ENCODE peak calls at places on chromosomes 3 and 15, in five cellular contexts. C, N, V, T and R are unnamed samples.
A peak's percentile ranks its signal among the peaks of the same experiment; 100 is the strongest.

GRCh38 chr3:151315136-151315535 is 1.5 kb downstream of the GPR87 start:
- DNase-seq in C (no peak), N (peak; percentile 56), V (no peak), T (no peak), R (peak; percentile 70)

GRCh38 chr15:38883987-38884386 is 319.4 kb upstream of the RASGRP1 start:
- DNase-seq in C (no peak), N (peak; percentile 27), V (no peak), T (no peak), R (no peak)

GRCh38 chr15:92930061-92930460 is 29.9 kb downstream of the CHD2 start:
- DNase-seq in C (no peak), N (peak; percentile 65), V (no peak), T (no peak), R (peak; percentile 59)

GRCh38 chr15:85757073-85757938 is 37.4 kb downstream of the KLHL25 start:
- DNase-seq in C (no peak), N (no peak), V (no peak), T (no peak), R (no peak)

GRCh38 chr3:39990532-39990931 is 181.1 kb downstream of the MYRIP start:
- DNase-seq in C (peak; percentile 17), N (peak; percentile 3), V (peak; percentile 32), T (no peak), R (peak; percentile 80)

GRCh38 chr15:39907216-39907615 is 12.8 kb downstream of the GPR176 start:
- DNase-seq in C (no peak), N (no peak), V (no peak), T (no peak), R (peak; percentile 29)

GRCh38 chr3:188974856-188975611 is 196.7 kb upstream of the TPRG1 start:
- DNase-seq in C (no peak), N (peak; percentile 64), V (no peak), T (no peak), R (no peak)

GRCh38 chr15:41965441-41966413 is 6.6 kb downstream of the EHD4 start:
- DNase-seq in C (no peak), N (peak; percentile 41), V (no peak), T (no peak), R (peak; percentile 78)

GRCh38 chr3:192494176-192494575 is 233.2 kb downstream of the FGF12 start:
- DNase-seq in C (no peak), N (no peak), V (no peak), T (no peak), R (no peak)

GRCh38 chr3:134938024-134938525 is 143.0 kb downstream of the EPHB1 start:
- DNase-seq in C (no peak), N (no peak), V (no peak), T (no peak), R (peak; percentile 32)

GRCh38 chr3:189286188-189286587 is 114.4 kb downstream of the TPRG1 start:
- DNase-seq in C (no peak), N (no peak), V (no peak), T (no peak), R (no peak)

GRCh38 chr3:151971814-151972579 is 98.6 kb downstream of the SUCNR1 start:
- DNase-seq in C (no peak), N (peak; percentile 16), V (no peak), T (no peak), R (peak; percentile 59)

GRCh38 chr3:164524201-164524600 is 554.1 kb downstream of the SI start:
- DNase-seq in C (no peak), N (no peak), V (no peak), T (no peak), R (no peak)

GRCh38 chr15:82414536-82415191 is 15.0 kb upstream of the GOLGA6L9 start:
- DNase-seq in C (no peak), N (peak; percentile 48), V (no peak), T (no peak), R (no peak)

GRCh38 chr3:3636815-3637214 is 162.4 kb upstream of the LRRN1 start:
- DNase-seq in C (no peak), N (no peak), V (no peak), T (no peak), R (peak; percentile 63)

GRCh38 chr3:192303235-192303634 is 424.1 kb downstream of the FGF12 start:
- DNase-seq in C (peak; percentile 4), N (no peak), V (no peak), T (no peak), R (peak; percentile 14)

GRCh38 chr15:69812881-69813280 is 284.8 kb downstream of the TLE3 start:
- DNase-seq in C (no peak), N (no peak), V (peak; percentile 82), T (no peak), R (peak; percentile 85)

GRCh38 chr3:188439080-188439479 is 285.1 kb downstream of the LPP start:
- DNase-seq in C (no peak), N (no peak), V (no peak), T (no peak), R (no peak)

GRCh38 chr3:195102609-195103467 is 168.1 kb downstream of the XXYLT1 start:
- DNase-seq in C (no peak), N (peak; percentile 98), V (no peak), T (no peak), R (peak; percentile 64)

GRCh38 chr3:149280950-149281349 is 52.5 kb downstream of the TM4SF18 start:
- DNase-seq in C (no peak), N (no peak), V (no peak), T (no peak), R (no peak)
- H3K18ac ChIP-seq in C (no peak overlapping the region), N (no peak overlapping the region), V (no peak overlapping the region), T (no peak overlapping the region), R (no peak overlapping the region)

GRCh38 chr15:63599401-63600000 is 2.3 kb downstream of the FBXL22 start:
- DNase-seq in C (no peak), N (no peak), V (peak; percentile 70), T (no peak), R (peak; percentile 46)

GRCh38 chr15:63597033-63597790 is at the start of gene FBXL22:
- DNase-seq in C (no peak), N (peak; percentile 84), V (peak; percentile 28), T (no peak), R (no peak)

GRCh38 chr15:63600001-63600645 is 2.9 kb downstream of the FBXL22 start:
- DNase-seq in C (peak; percentile 36), N (no peak), V (peak; percentile 51), T (no peak), R (peak; percentile 59)

GRCh38 chr15:63597821-63598220 is 634 bp downstream of the FBXL22 start:
- DNase-seq in C (no peak), N (no peak), V (no peak), T (no peak), R (no peak)

DNA sequence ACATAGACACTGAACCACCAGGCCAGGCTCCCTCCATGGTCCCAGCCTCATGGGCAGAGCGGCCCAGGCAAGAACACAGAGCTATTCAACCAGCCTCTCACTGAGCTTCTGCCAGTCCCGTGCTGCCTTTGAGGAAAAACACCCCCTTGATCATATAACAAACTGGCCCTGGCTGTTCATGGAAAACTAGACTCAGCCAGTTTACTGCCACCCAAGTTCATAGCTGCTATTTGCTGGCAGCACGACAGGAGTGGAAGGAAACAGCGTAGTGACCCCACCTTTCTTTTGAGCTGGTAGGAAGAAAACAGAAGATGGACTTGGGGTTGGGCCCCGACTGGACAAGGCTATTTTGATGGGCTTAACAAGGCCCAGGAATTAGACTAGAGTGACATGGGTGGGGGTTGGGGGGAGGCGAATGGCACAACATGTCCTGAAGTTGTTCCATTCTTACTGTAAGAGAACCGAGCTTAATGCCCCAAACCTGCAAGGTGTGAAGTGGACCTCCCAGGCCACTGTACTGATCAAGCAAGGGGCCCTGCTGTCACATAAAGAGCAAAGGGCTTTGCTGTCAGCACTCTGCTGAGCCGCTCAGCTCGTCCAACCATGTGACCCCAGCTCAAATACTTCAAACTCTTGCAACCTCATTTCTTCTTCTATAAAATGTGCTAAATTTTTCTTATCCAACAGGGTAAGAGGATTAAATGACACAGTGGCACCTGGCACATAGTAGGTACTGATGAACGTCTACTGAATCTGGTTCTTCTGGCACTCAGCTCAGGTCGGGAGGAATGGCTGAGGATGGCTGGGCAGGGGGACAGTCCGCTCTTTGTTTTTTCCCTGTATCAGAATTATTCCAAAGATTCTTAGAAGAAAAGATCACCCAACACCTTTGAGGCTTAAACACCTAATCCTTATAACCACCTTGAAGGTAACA is 1.5 kb downstream of the FBXL22 start:
- DNase-seq in C (no peak), N (no peak), V (no peak), T (no peak), R (no peak)
- H2BK15ac ChIP-seq in C (no peak overlapping the region), N (no peak overlapping the region), V (no peak overlapping the region), T (no peak overlapping the region), R (no peak overlapping the region)

DNA sequence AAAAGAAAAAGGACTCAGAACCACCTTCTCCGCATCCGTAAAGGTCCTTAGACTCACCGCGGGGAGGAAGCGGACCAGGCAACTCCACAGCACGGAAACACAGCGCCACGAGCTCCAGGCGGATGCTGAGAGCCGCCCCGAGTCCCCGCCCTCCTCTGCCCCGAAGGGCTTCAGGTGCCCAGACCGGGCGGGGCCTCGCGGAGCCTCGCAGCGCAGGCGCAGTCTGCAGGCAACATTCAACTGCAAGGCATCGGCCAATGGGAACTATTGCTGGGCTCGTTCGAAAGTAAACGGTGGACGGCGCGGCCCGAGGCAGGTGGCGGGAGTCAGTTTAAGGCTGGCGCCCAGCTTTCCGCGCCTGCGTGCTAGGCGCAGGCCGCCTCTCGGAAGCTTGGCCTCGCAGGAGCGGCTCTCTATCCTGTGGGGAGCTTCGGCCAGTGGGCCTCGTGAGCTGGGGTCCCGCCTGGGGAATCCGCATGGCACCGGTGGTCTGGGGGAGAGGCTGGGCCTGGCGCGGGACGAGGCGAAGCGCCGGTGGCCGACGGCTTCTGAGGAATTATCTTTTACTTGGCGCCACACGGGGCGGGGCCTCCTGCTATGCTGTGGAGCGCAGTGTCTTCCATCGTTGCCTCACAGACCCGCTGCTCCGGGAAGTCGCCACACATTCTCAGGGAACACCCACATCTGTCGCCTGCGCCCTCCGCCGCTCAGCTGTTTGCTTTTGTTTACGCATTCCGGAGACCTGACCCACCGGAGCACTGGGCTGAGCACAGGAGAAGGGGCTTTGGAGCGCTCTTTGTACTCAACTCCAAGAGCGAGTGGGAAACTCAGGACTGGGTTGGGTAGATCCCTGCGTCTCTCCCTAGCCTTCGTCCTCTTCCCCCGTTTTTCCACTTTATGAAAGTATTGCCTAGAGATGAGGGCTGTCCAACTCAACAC is at the start of gene TRIM59:
- DNase-seq in C (peak; percentile 97), N (peak; percentile 97), V (peak; percentile 99), T (peak; percentile 97), R (peak; percentile 99)
- H3K18ac ChIP-seq in C (peak within 1 kb of the TSS; percentile 98), N (peak within 1 kb of the TSS; percentile 96), V (peak within 1 kb of the TSS; percentile 97), T (peak within 1 kb of the TSS; percentile 97), R (peak within 1 kb of the TSS; percentile 72)

GRCh38 chr3:19945405-19946290 is 1.2 kb upstream of the RAB5A start:
- DNase-seq in C (no peak), N (no peak), V (no peak), T (no peak), R (no peak)
- H2BK15ac ChIP-seq in C (no peak overlapping the region), N (peak overlapping the region; percentile 21), V (no peak overlapping the region), T (no peak overlapping the region), R (no peak overlapping the region)

GRCh38 chr15:95300958-95301357 is 1029.5 kb upstream of the NR2F2 start:
- DNase-seq in C (no peak), N (peak; percentile 64), V (no peak), T (no peak), R (no peak)
- H3K18ac ChIP-seq in C (no peak overlapping the region), N (peak overlapping the region; percentile 54), V (no peak overlapping the region), T (no peak overlapping the region), R (no peak overlapping the region)

GRCh38 chr3:85298032-85298431 is 339.2 kb downstream of the CADM2 start:
- DNase-seq in C (no peak), N (no peak), V (no peak), T (no peak), R (no peak)
- H2BK15ac ChIP-seq in C (no peak overlapping the region), N (no peak overlapping the region), V (no peak overlapping the region), T (no peak overlapping the region), R (no peak overlapping the region)

GRCh38 chr3:186760141-186760813 is 23.1 kb upstream of the EIF4A2 start:
- DNase-seq in C (no peak), N (no peak), V (no peak), T (no peak), R (peak; percentile 37)
- H3K18ac ChIP-seq in C (no peak overlapping the region), N (no peak overlapping the region), V (no peak overlapping the region), T (no peak overlapping the region), R (no peak overlapping the region)